ENCODE peak calls at places on chromosome 19, in four cellular contexts. One of them, this sample, is unnamed. For H3K9me3 and H3K4me1, the result is how much of the 10 kb centered on the place peaks cover.

GRCh38 chr19:14375055-14375581 is 6.1 kb upstream of the ADGRE5 start:
- DNase-seq in psoas muscle: peak
- DNase-seq in IMR-90: no peak
- DNase-seq in left lung: peak
- DNase-seq in this sample: no peak

GRCh38 chr19:38425810-38426466 is at the start of gene RASGRP4:
- DNase-seq in psoas muscle: no peak
- DNase-seq in IMR-90: no peak
- DNase-seq in left lung: peak
- DNase-seq in this sample: no peak

GRCh38 chr19:16265890-16266585 is 58.6 kb upstream of the KLF2 start:
- DNase-seq in psoas muscle: no peak
- DNase-seq in IMR-90: no peak
- DNase-seq in left lung: no peak
- DNase-seq in this sample: no peak

GRCh38 chr19:42422576-42423461 is 4.4 kb downstream of the LIPE start:
- DNase-seq in psoas muscle: no peak
- DNase-seq in IMR-90: no peak
- DNase-seq in left lung: no peak
- DNase-seq in this sample: peak

GRCh38 chr19:2528543-2529173 is 52.7 kb downstream of the GADD45B start:
- DNase-seq in psoas muscle: no peak
- DNase-seq in IMR-90: no peak
- DNase-seq in left lung: peak
- DNase-seq in this sample: no peak

GRCh38 chr19:4969772-4970531 is 1.0 kb downstream of the KDM4B start:
- DNase-seq in psoas muscle: no peak
- DNase-seq in IMR-90: no peak
- DNase-seq in left lung: peak
- DNase-seq in this sample: no peak

GRCh38 chr19:5302396-5302795 is 38.2 kb downstream of the PTPRS start:
- DNase-seq in psoas muscle: no peak
- DNase-seq in IMR-90: no peak
- DNase-seq in left lung: no peak
- DNase-seq in this sample: no peak

GRCh38 chr19:15759962-15760565 is 22.3 kb downstream of the OR10H3 start:
- DNase-seq in psoas muscle: no peak
- DNase-seq in IMR-90: no peak
- DNase-seq in left lung: no peak
- DNase-seq in this sample: peak

GRCh38 chr19:46442808-46443450 is 14.2 kb upstream of the PNMA8C start:
- DNase-seq in psoas muscle: peak
- DNase-seq in IMR-90: peak
- DNase-seq in left lung: no peak
- DNase-seq in this sample: no peak

GRCh38 chr19:1825909-1826556 is 14.0 kb upstream of the ATP8B3 start:
- DNase-seq in psoas muscle: peak
- DNase-seq in IMR-90: peak
- DNase-seq in left lung: peak
- DNase-seq in this sample: peak

GRCh38 chr19:480016-480855 is 16.1 kb upstream of the MADCAM1 start:
- DNase-seq in psoas muscle: peak
- DNase-seq in IMR-90: no peak
- DNase-seq in left lung: peak
- DNase-seq in this sample: peak

GRCh38 chr19:6935069-6935468 is 47.7 kb downstream of the ADGRE1 start:
- DNase-seq in psoas muscle: no peak
- DNase-seq in IMR-90: no peak
- DNase-seq in left lung: no peak
- DNase-seq in this sample: no peak

GRCh38 chr19:44840811-44841210 is 5.3 kb upstream of the NECTIN2 start:
- DNase-seq in psoas muscle: no peak
- DNase-seq in IMR-90: no peak
- DNase-seq in left lung: no peak
- DNase-seq in this sample: no peak

GRCh38 chr19:926595-927043 is 784 bp downstream of the ARID3A start:
- DNase-seq in psoas muscle: peak
- DNase-seq in IMR-90: no peak
- DNase-seq in left lung: peak
- DNase-seq in this sample: peak

GRCh38 chr19:31256601-31256990 is 92.6 kb downstream of the TSHZ3 start:
- DNase-seq in psoas muscle: no peak
- DNase-seq in IMR-90: no peak
- DNase-seq in left lung: no peak
- DNase-seq in this sample: no peak

GRCh38 chr19:36997843-36998235 is 80.4 kb upstream of the ZNF420 start:
- DNase-seq in psoas muscle: no peak
- DNase-seq in IMR-90: no peak
- DNase-seq in left lung: no peak
- DNase-seq in this sample: no peak
- H3K9me3 ChIP-seq in psoas muscle: under half
- H3K9me3 ChIP-seq in IMR-90: under half
- H3K9me3 ChIP-seq in left lung: half or more
- H3K9me3 ChIP-seq in this sample: under half

GRCh38 chr19:48616491-48617056 is 1.7 kb upstream of the FAM83E start:
- DNase-seq in psoas muscle: no peak
- DNase-seq in IMR-90: no peak
- DNase-seq in left lung: no peak
- DNase-seq in this sample: no peak

GRCh38 chr19:48618278-48618915 is 581 bp downstream of the RPL18 start:
- DNase-seq in psoas muscle: no peak
- DNase-seq in IMR-90: no peak
- DNase-seq in left lung: no peak
- DNase-seq in this sample: no peak

GRCh38 chr19:48618916-48619691 is at the start of the genes RPL18 and SPHK2:
- DNase-seq in psoas muscle: peak
- DNase-seq in IMR-90: peak
- DNase-seq in left lung: peak
- DNase-seq in this sample: peak

GRCh38 chr19:48617146-48617937 is 1.6 kb downstream of the RPL18 start:
- DNase-seq in psoas muscle: no peak
- DNase-seq in IMR-90: no peak
- DNase-seq in left lung: no peak
- DNase-seq in this sample: peak

DNA sequence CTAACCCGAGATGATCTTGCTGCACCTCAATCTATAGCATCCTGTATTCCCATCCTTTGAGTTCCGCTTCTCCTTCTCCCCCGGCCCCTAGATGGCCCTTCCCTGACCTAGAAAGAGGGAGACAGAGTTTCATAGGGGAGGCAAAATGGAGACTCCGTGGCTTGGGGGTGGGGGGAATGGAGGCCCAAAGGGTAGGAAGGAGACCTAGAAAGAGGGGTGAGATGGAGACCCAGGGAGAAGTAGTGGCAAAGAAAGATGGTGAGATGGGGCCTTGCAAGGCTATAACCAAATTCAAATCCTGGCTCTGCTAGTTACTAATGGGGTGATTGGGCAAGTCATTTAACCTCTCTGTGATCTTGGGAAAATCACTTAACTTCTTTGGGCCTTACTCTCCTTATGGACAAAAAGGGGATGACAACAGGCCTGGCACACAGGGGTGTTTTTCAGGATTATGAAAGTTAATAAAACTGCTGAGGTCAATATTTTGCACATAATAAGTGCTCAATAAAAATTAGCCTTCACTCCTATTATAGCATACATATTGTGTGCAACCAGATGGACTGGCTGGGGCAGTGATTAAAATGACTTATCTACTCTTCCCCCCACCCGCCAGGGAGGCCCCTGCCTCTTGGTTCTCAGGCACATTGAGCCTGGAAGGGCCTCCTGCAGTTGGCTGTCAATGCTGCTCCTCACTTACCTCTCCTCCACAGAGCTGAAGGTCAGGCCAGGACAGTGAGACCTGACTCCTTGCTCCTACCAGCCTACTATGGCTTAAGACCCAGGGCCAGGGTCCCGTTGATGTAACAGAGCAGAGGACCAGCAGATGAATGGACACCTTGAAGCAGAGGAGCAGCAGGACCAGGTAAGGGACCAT is 623 bp downstream of the SPHK2 start:
- DNase-seq in psoas muscle: no peak
- DNase-seq in IMR-90: no peak
- DNase-seq in left lung: no peak
- DNase-seq in this sample: no peak
- H3K4me1 ChIP-seq in psoas muscle: under half
- H3K4me1 ChIP-seq in IMR-90: under half
- H3K4me1 ChIP-seq in left lung: half or more
- H3K4me1 ChIP-seq in this sample: under half

GRCh38 chr19:18895828-18896341 is at the start of gene CERS1:
- DNase-seq in psoas muscle: no peak
- DNase-seq in IMR-90: no peak
- DNase-seq in left lung: no peak
- DNase-seq in this sample: no peak

GRCh38 chr19:18894254-18895037 is 1.5 kb downstream of the CERS1 start:
- DNase-seq in psoas muscle: no peak
- DNase-seq in IMR-90: peak
- DNase-seq in left lung: no peak
- DNase-seq in this sample: peak

GRCh38 chr19:18893573-18894253 is 2.2 kb downstream of the CERS1 start:
- DNase-seq in psoas muscle: no peak
- DNase-seq in IMR-90: no peak
- DNase-seq in left lung: no peak
- DNase-seq in this sample: no peak

GRCh38 chr19:18896421-18896841 is 473 bp upstream of the CERS1 start:
- DNase-seq in psoas muscle: no peak
- DNase-seq in IMR-90: no peak
- DNase-seq in left lung: peak
- DNase-seq in this sample: no peak

GRCh38 chr19:18895038-18895827 is 725 bp downstream of the CERS1 start:
- DNase-seq in psoas muscle: peak
- DNase-seq in IMR-90: no peak
- DNase-seq in left lung: no peak
- DNase-seq in this sample: peak
- H3K4me3 ChIP-seq in psoas muscle: peak
- H3K4me3 ChIP-seq in IMR-90: peak
- H3K4me3 ChIP-seq in left lung: peak
- H3K4me3 ChIP-seq in this sample: peak

DNA sequence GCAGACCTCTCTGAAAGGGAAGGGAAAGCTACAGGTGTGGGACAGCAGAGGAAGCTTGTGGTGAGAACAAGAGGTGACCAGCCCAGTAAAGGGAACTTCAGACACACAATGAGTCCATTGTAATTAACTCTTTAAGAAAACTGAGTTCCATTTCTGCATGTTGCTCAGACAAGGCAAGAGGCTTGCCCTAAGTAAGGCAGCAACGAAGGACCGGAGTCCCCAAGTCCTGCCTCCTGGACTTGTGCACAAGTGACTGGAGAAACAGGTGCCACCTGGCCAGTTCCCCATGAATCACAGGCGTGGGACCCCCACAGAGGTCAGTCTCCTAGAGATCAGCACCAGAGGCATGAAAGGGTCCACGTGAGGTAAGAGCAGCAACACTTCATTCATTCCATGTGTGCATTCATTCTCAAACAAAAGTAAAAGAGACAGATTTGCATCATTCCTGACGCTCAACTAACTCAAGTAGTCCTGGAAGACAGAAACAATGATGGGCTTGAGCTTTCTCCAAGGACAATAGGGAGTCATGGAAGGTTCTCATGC is 14.7 kb upstream of the SIGLEC6 start:
- DNase-seq in psoas muscle: no peak
- DNase-seq in IMR-90: no peak
- DNase-seq in left lung: no peak
- DNase-seq in this sample: no peak
- H3K9me3 ChIP-seq in psoas muscle: under half
- H3K9me3 ChIP-seq in IMR-90: under half
- H3K9me3 ChIP-seq in left lung: under half
- H3K9me3 ChIP-seq in this sample: under half

GRCh38 chr19:13089857-13090507 is 12.7 kb downstream of the LYL1 start:
- DNase-seq in psoas muscle: no peak
- DNase-seq in IMR-90: no peak
- DNase-seq in left lung: no peak
- DNase-seq in this sample: no peak
- H3K4me1 ChIP-seq in psoas muscle: under half
- H3K4me1 ChIP-seq in IMR-90: under half
- H3K4me1 ChIP-seq in left lung: under half
- H3K4me1 ChIP-seq in this sample: under half

GRCh38 chr19:34500656-34501120 is 19.1 kb downstream of the WTIP start:
- DNase-seq in psoas muscle: no peak
- DNase-seq in IMR-90: no peak
- DNase-seq in left lung: no peak
- DNase-seq in this sample: no peak

GRCh38 chr19:34494601-34495000 is 13.0 kb downstream of the WTIP start:
- DNase-seq in psoas muscle: no peak
- DNase-seq in IMR-90: no peak
- DNase-seq in left lung: peak
- DNase-seq in this sample: no peak

GRCh38 chr19:34499155-34499834 is 17.7 kb downstream of the WTIP start:
- DNase-seq in psoas muscle: no peak
- DNase-seq in IMR-90: no peak
- DNase-seq in left lung: no peak
- DNase-seq in this sample: no peak

GRCh38 chr19:34495416-34495815 is 13.9 kb downstream of the WTIP start:
- DNase-seq in psoas muscle: no peak
- DNase-seq in IMR-90: no peak
- DNase-seq in left lung: no peak
- DNase-seq in this sample: no peak

DNA sequence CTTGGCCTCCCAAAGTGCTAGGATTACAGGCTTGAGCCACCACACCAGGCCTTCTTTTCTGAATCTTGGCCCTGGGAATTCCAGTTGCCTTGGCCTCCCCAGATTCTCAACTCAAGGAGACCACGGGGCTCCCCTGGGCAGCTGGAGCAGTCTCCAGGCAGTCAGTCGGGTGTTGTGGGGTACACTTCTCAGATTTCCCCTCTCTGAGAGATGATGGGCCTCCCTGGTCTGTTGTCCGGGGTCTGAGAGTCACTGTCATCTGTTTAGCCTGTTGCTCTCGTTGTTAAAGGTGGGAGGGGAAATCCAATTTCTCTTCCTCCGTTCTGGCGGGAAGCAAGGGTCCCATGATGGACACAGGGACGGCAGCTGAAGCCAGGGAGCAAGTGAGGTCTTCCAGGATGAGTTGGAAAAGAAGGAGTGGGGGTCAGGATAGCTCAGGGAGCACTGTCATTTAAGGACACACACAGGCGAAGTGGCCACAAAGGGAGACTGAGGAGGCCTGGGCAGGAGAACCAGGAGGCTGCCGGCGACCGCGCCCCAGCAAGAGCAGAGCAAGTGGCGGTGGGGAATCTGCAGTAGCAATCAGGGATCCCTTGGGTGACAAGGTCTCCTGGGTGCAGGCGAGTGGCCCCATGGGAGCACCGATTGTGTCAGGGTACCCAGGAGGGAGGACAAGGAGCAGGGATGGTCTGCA is 15.7 kb downstream of the WTIP start:
- DNase-seq in psoas muscle: no peak
- DNase-seq in IMR-90: no peak
- DNase-seq in left lung: no peak
- DNase-seq in this sample: no peak
- H3K4me3 ChIP-seq in psoas muscle: no peak
- H3K4me3 ChIP-seq in IMR-90: no peak
- H3K4me3 ChIP-seq in left lung: no peak
- H3K4me3 ChIP-seq in this sample: no peak

This sample was measured in HAP-1.